ENCODE peak calls at places on chromosomes 5 and 9, in six cellular contexts. K is aorta; M is PC-9; D is neuronal stem cell; C is CD8-positive, alpha-beta T cell; Q is GM23338. T is an unnamed sample.

GRCh38 chr5:67164856-67165523 is 31.6 kb downstream of the CD180 start:
- DNase-seq in D (no peak), Q (no peak), C (no peak), M (no peak), K (no peak), T (no peak)

GRCh38 chr5:164233796-164234195 is 728.4 kb downstream of the MAT2B start:
- DNase-seq in K (no peak), M (no peak), D (no peak), Q (no peak), C (no peak), T (no peak)

GRCh38 chr5:98638701-98639100 is 134.8 kb upstream of the RGMB start:
- DNase-seq in C (no peak), M (no peak), K (no peak), Q (no peak), D (no peak), T (no peak)

GRCh38 chr5:154479944-154480750 is 2.1 kb upstream of the HAND1 start:
- DNase-seq in K (no peak), C (no peak), D (no peak), Q (peak), M (no peak), T (peak)

GRCh38 chr5:106454651-106455415 is 1215.9 kb downstream of the EFNA5 start:
- DNase-seq in M (peak), Q (peak), D (peak), C (no peak), K (no peak), T (no peak)

GRCh38 chr5:180353226-180353962 is at the start of gene GFPT2:
- DNase-seq in M (peak), D (peak), K (peak), Q (peak), C (peak), T (peak)

GRCh38 chr5:43063731-43064171 is 23.6 kb upstream of the ANXA2R start:
- DNase-seq in Q (peak), K (peak), C (no peak), D (no peak), M (peak), T (no peak)

GRCh38 chr9:74942801-74943200 is 9.9 kb downstream of the C9orf40 start:
- DNase-seq in Q (no peak), D (no peak), M (no peak), C (peak), K (no peak), T (no peak)

GRCh38 chr5:129199308-129199707 is 104.8 kb downstream of the ISOC1 start:
- DNase-seq in Q (no peak), M (no peak), K (no peak), C (no peak), D (no peak), T (no peak)

GRCh38 chr5:156584856-156585255 is 257.9 kb downstream of the SGCD start:
- DNase-seq in M (no peak), Q (no peak), D (no peak), C (no peak), K (no peak), T (no peak)
- H3K27ac ChIP-seq in M (no peak), Q (no peak), D (no peak), C (no peak), K (no peak), T (no peak)

GRCh38 chr9:121185774-121186403 is 15.8 kb downstream of the RAB14 start:
- DNase-seq in D (no peak), K (no peak), Q (no peak), C (no peak), M (no peak), T (no peak)

GRCh38 chr9:121185178-121185745 is 16.4 kb downstream of the RAB14 start:
- DNase-seq in C (no peak), M (no peak), K (no peak), Q (no peak), D (no peak), T (no peak)

GRCh38 chr9:121189660-121190059 is 12.0 kb downstream of the RAB14 start:
- DNase-seq in M (no peak), K (no peak), D (no peak), C (no peak), Q (no peak), T (no peak)

GRCh38 chr9:121189006-121189405 is 12.7 kb downstream of the RAB14 start:
- DNase-seq in M (no peak), K (no peak), Q (no peak), D (no peak), C (no peak), T (no peak)

DNA sequence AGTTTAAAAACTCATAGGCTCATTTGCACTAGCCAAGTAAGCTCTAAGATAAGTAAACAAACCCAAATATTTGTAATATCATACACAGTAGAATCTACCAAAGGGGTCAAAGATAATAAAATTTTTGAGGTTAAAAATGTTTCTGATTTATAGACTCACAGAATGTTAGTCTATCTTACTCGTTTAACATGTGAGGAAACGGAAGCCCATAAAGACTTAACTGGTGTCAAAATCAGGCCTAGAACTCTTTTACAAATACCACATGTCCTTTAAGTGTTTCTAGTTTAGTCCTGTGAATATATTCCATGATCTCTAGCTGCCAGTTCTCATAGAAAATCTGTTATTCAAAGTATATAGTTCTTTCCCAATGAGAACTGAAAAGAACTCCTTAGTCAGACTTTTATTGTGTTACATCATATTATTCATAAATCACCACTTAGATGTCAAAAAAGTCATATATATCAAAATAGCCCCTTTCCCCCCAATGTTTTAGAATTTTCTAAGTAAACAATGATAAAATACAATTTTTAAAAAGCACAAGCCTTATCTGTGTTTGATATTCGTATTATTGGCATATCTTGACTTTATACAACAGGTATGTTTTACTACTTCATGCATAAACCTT is 13.9 kb downstream of the RAB14 start:
- DNase-seq in D (no peak), K (no peak), Q (no peak), C (no peak), M (no peak), T (no peak)
- H3K27ac ChIP-seq in D (no peak), K (no peak), Q (no peak), C (no peak), M (no peak), T (no peak)

GRCh38 chr9:136686534-136686793 is 793 bp downstream of the AGPAT2 start:
- DNase-seq in M (no peak), K (no peak), D (no peak), Q (no peak), C (no peak), T (no peak)
- H3K27ac ChIP-seq in M (peak), K (no peak), D (no peak), Q (no peak), C (no peak), T (peak)

DNA sequence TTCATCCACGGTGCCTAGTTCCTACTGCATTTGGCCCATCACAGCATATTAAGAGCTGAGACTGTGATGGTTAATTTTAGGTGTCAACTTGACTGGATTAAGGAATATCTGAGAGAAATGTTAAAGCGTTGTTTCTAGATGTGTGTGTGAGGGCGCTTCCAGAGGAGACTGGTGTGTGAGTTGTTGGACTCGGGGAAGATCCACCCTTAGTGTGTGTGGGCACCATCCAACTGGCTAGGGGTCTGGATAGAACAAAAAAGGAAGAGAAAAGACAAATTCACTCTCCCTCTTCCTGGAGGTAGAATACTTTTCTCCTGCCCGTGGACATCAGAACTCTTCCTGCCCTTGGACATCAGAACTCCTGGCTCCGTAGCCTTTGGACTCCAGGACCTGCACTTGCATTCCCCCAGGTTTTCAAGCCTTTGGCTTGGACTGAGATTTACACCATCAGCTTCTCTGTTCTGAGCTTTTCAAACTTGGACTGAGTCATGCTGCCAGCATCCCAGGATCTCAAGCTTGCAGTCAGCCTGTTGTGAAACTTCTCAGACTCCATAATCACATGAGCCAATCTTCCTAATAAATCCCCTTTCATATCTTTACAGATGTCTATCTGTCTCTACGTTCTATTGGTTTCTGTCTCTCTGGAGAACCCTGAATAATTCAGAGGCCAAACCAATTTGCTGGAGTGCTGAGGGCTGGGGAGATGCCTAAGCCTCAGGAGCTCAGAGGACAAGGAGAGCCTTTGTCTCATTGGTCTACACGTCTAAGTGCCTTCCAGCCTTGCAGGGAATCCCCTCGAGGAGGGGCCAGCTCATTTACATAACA is 164.5 kb downstream of the DCP2 start:
- DNase-seq in D (no peak), C (no peak), M (no peak), K (no peak), Q (no peak), T (no peak)
- H3K27ac ChIP-seq in D (no peak), C (no peak), M (no peak), K (no peak), Q (no peak), T (no peak)

GRCh38 chr5:75005561-75005960 is 46.8 kb downstream of the GCNT4 start:
- DNase-seq in K (no peak), D (no peak), Q (no peak), C (no peak), M (no peak), T (no peak)

GRCh38 chr5:75006821-75007536 is 45.4 kb downstream of the GCNT4 start:
- DNase-seq in C (no peak), M (no peak), Q (peak), D (no peak), K (no peak), T (no peak)

GRCh38 chr5:75009559-75010230 is 42.7 kb downstream of the GCNT4 start:
- DNase-seq in C (no peak), M (no peak), K (no peak), D (no peak), Q (no peak), T (no peak)

GRCh38 chr5:75010838-75011237 is 41.5 kb downstream of the GCNT4 start:
- DNase-seq in K (no peak), C (no peak), M (no peak), D (no peak), Q (no peak), T (no peak)

GRCh38 chr5:75007537-75007847 is 44.9 kb downstream of the GCNT4 start:
- DNase-seq in D (no peak), K (no peak), M (no peak), C (no peak), Q (peak), T (no peak)
- H3K27ac ChIP-seq in D (no peak), K (no peak), M (no peak), C (no peak), Q (peak), T (no peak)

GRCh38 chr5:134115806-134116175 is 1.3 kb downstream of the TCF7 start:
- DNase-seq in C (no peak), Q (no peak), K (no peak), M (no peak), D (no peak), T (no peak)

GRCh38 chr5:134113908-134114875 is at the start of gene TCF7:
- DNase-seq in Q (peak), M (peak), D (peak), K (peak), C (peak), T (peak)

GRCh38 chr5:134116291-134116690 is 1.8 kb downstream of the TCF7 start:
- DNase-seq in K (no peak), Q (no peak), M (no peak), C (peak), D (no peak), T (no peak)

GRCh38 chr5:134113572-134113907 is 941 bp upstream of the TCF7 start:
- DNase-seq in C (no peak), D (no peak), M (no peak), K (no peak), Q (no peak), T (no peak)

DNA sequence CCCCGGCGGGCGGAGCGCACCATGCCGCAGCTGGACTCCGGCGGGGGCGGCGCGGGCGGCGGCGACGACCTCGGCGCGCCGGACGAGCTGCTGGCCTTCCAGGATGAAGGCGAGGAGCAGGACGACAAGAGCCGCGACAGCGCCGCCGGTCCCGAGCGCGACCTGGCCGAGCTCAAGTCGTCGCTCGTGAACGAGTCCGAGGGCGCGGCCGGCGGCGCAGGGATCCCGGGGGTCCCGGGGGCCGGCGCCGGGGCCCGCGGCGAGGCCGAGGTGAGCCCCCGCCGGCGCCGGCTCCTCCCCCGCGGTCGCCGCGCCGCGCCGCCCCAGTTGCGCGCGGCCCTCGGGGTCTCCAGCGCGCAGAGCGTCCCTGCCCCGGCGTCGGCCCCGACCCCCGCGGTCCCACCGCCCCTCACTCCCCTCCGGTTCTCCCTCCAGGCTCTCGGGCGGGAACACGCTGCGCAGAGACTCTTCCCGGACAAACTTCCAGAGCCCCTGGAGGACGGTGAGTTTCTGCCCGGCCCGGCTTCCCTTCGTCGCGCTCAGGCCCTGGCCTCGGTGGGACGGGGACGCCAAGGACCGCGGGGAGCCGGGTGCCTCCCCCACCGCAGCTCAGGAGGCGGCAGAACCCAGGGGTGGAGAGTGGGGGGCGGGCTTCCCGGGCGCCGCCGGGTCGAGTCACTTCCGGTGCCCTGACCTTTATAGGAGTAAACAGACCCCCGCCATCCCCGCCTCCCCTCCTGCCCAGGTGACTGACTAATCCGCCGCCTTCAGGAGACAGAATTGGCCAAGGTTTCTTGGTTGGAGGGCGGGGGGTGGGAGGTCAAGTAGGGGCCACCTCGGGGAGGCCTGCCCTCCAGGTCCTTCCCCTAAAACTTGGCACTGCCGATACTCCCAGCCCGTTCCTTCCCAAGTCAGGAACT is 665 bp downstream of the TCF7 start:
- DNase-seq in K (no peak), Q (peak), M (peak), D (no peak), C (peak), T (peak)
- H3K27ac ChIP-seq in K (no peak), Q (no peak), M (no peak), D (no peak), C (peak), T (peak)

GRCh38 chr9:115036691-115037090 is 81.3 kb downstream of the TNC start:
- DNase-seq in D (no peak), C (no peak), Q (no peak), M (no peak), K (no peak), T (no peak)
- H3K27ac ChIP-seq in D (no peak), C (no peak), Q (no peak), M (no peak), K (peak), T (no peak)